ENCODE peak calls at places on chromosomes 5 and 9, in four cellular contexts. B is renal cortical epithelial cell, A is astrocyte of the spinal cord, Q is heart left ventricle. G is an unnamed sample.

GRCh38 chr5:164958688-164959087 is 1453.3 kb downstream of the MAT2B start:
- DNase-seq in A (no peak), Q (no peak), B (no peak), G (no peak)

GRCh38 chr9:19804431-19804830 is 15.6 kb upstream of the SLC24A2 start:
- DNase-seq in A (no peak), Q (no peak), B (no peak), G (no peak)

GRCh38 chr9:70111641-70112236 is 68.1 kb downstream of the MAMDC2 start:
- DNase-seq in A (no peak), B (peak; percentile 41), Q (no peak), G (no peak)

GRCh38 chr5:83577036-83577636 is 105.6 kb downstream of the VCAN start:
- DNase-seq in Q (no peak), A (no peak), B (peak; percentile 79), G (no peak)

GRCh38 chr5:98570010-98570409 is 203.5 kb upstream of the RGMB start:
- DNase-seq in Q (no peak), A (peak; percentile 83), B (peak; percentile 4), G (no peak)

GRCh38 chr9:20477940-20478620 is 144.2 kb downstream of the MLLT3 start:
- DNase-seq in Q (no peak), A (peak; percentile 42), B (peak; percentile 39), G (no peak)

GRCh38 chr5:32523625-32524024 is 61.7 kb upstream of the SUB1 start:
- DNase-seq in B (no peak), Q (no peak), A (no peak), G (no peak)

GRCh38 chr9:114300846-114301797 is 21.8 kb upstream of the ORM1 start:
- DNase-seq in B (no peak), Q (peak; percentile 16), A (no peak), G (peak; percentile 22)

GRCh38 chr9:114286146-114286679 is 36.7 kb upstream of the ORM1 start:
- DNase-seq in A (no peak), Q (peak; percentile 2), B (no peak), G (no peak)

G was measured in Right ventricle myocardium superior.